ENCODE peak calls at places on chromosomes 11 and 22, in four cellular contexts. J is H1, A is K562, F is HepG2. E is an unnamed sample.
A peak's percentile ranks its signal among the peaks of the same experiment; 100 is the strongest.

GRCh38 chr22:32904044-32904443 is 102.5 kb downstream of the TIMP3 start:
- DNase-seq in A (peak; percentile 62), J (no peak), F (peak; percentile 23), E (peak; percentile 3)

GRCh38 chr11:65497141-65498041 is 1.5 kb upstream of the MALAT1 start:
- DNase-seq in A (peak; percentile 100), J (peak; percentile 97), F (peak; percentile 95), E (peak; percentile 74)

GRCh38 chr11:128047026-128047425 is 540.3 kb downstream of the ETS1 start:
- DNase-seq in F (no peak), A (no peak), J (no peak), E (no peak)

GRCh38 chr11:8601376-8602133 is 7.5 kb upstream of the STK33 start:
- DNase-seq in J (no peak), F (no peak), A (no peak), E (no peak)

GRCh38 chr11:129973809-129974208 is 28.8 kb downstream of the PRDM10 start:
- DNase-seq in J (peak; percentile 34), F (peak; percentile 86), A (no peak), E (no peak)

GRCh38 chr11:28615542-28615941 is 507.4 kb downstream of the METTL15 start:
- DNase-seq in F (no peak), A (no peak), J (no peak), E (peak; percentile 73)

GRCh38 chr11:125199915-125200314 is 35.4 kb downstream of the PKNOX2 start:
- DNase-seq in J (no peak), A (no peak), F (no peak), E (no peak)

GRCh38 chr11:92580931-92581330 is 356.3 kb downstream of the FAT3 start:
- DNase-seq in J (no peak), A (no peak), F (no peak), E (no peak)

GRCh38 chr11:88353835-88354496 is 16.4 kb upstream of the CTSC start:
- DNase-seq in F (no peak), A (no peak), J (no peak), E (no peak)

GRCh38 chr11:75350743-75351540 is 519 bp downstream of the ARRB1 start:
- DNase-seq in J (no peak), A (peak; percentile 74), F (no peak), E (no peak)

GRCh38 chr11:63841554-63841953 is 2.6 kb downstream of the MARK2 start:
- DNase-seq in F (no peak), A (no peak), J (no peak), E (no peak)
- TF ChIP-seq JUN in F (no peak), A (no peak), J (no peak), E (no peak)

GRCh38 chr22:39617342-39617741 is 46.8 kb downstream of the CACNA1I start:
- DNase-seq in J (no peak), F (no peak), A (no peak), E (no peak)
- TF ChIP-seq CEBPB in J (no peak), F (no peak), A (no peak), E (no peak)

DNA sequence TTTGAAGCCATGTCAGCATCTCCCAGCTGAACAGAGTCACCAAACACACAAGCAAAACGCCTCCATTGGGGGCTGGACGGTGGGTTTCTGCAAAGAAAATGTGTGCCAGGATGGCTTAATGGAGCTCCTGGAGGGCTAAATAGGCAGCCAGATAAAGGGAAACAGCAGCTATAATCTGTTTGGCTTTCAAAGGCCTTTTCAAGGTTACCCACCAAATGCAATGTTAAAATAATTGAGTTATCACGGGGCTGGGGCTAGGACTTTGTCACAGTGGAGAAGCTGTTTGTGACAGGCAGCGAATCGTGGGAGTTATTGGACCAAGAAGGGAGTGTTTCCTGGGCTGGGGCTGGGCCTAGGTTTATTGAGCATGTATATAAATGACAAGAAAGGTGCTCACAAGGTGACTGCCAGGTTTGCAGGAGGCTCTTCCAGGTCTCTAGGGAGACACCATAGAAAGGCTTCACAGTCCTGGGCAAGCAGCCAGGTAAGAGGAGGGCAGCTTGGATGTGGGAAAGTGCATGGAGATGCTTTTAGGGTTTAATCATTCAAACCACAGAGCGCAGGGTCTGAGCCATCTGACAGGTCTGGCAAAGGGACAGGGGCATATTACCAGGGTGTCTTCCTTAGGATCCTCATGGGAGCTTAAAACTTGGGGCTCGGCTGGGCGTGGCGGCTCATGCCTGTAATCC is 28.3 kb downstream of the GRIK4 start:
- DNase-seq in J (no peak), A (no peak), F (no peak), E (no peak)
- TF ChIP-seq JUN in J (no peak), A (no peak), F (no peak), E (no peak)

GRCh38 chr11:114137054-114137453 is 77.5 kb downstream of the ZBTB16 start:
- DNase-seq in F (no peak), A (no peak), J (no peak), E (no peak)

GRCh38 chr11:114133548-114134329 is 74.2 kb downstream of the ZBTB16 start:
- DNase-seq in A (no peak), F (no peak), J (no peak), E (no peak)

GRCh38 chr11:114134870-114135269 is 75.4 kb downstream of the ZBTB16 start:
- DNase-seq in F (no peak), A (no peak), J (no peak), E (no peak)

GRCh38 chr11:114137838-114138237 is 78.3 kb downstream of the ZBTB16 start:
- DNase-seq in J (no peak), A (no peak), F (no peak), E (no peak)

DNA sequence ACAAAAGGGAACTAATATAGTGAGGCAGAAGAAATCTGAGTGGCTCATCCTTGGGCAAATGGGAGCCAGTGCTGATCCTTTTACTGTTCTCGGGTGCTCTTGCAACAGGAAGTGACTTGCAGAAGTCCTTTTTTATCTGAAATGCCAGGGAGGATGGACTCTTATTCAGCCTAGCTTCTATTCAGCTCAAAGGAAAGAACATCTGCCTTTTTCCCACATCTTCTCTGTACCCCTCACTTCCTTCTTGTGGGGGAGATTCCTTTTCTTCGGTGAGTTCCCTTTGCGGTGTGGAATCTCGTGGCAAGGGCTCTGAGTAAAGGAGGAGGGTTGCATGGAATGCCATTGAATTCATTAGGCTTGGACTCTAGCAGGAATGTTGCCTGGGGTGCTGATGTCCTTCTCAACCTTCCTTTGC is 76.2 kb downstream of the ZBTB16 start:
- DNase-seq in A (no peak), J (peak; percentile 21), F (no peak), E (no peak)
- TF ChIP-seq CEBPB in A (no peak), J (no peak), F (no peak), E (no peak)

GRCh38 chr22:38982008-38982927 is at the start of gene APOBEC3B:
- DNase-seq in J (no peak), A (peak; percentile 92), F (peak; percentile 86), E (peak; percentile 91)
- TF ChIP-seq JUN in J (no peak), A (no peak), F (peak; percentile 17), E (peak; percentile 21)

E was measured in A549.